ENCODE peak calls at places on chromosomes 3 and 15, in seven cellular contexts. F, R, E, O, M, C and B are unnamed samples.

GRCh38 chr3:36244728-36245127 is 135.6 kb upstream of the STAC start:
- DNase-seq in O (no peak), M (no peak), R (no peak), F (no peak), E (peak), C (no peak), B (no peak)

GRCh38 chr15:90838066-90838465 is 30.3 kb upstream of the FURIN start:
- DNase-seq in F (no peak), O (no peak), R (no peak), C (no peak), E (no peak), M (peak), B (no peak)

GRCh38 chr15:101449471-101450425 is 39.8 kb downstream of the PCSK6 start:
- DNase-seq in E (no peak), C (no peak), F (no peak), R (no peak), O (no peak), M (no peak), B (peak)

GRCh38 chr3:3260870-3261269 is 81.4 kb upstream of the CRBN start:
- DNase-seq in O (no peak), C (no peak), M (no peak), E (no peak), F (no peak), R (no peak), B (no peak)

GRCh38 chr3:193978446-193978845 is 157.5 kb upstream of the HES1 start:
- DNase-seq in O (no peak), F (no peak), R (no peak), M (no peak), E (peak), C (no peak), B (no peak)

GRCh38 chr3:169534439-169534838 is 129.1 kb downstream of the MECOM start:
- DNase-seq in C (no peak), M (no peak), R (no peak), E (no peak), O (no peak), F (no peak), B (no peak)

GRCh38 chr3:69879051-69879450 is 120.5 kb upstream of the SAMMSON start:
- DNase-seq in F (no peak), C (no peak), O (no peak), E (no peak), R (no peak), M (no peak), B (no peak)

GRCh38 chr15:96183927-96184266 is 146.6 kb upstream of the NR2F2 start:
- DNase-seq in R (no peak), O (no peak), C (no peak), M (no peak), E (no peak), F (no peak), B (no peak)

GRCh38 chr3:107117922-107118576 is 259.2 kb upstream of the CCDC54 start:
- DNase-seq in E (peak), F (peak), M (no peak), C (peak), O (peak), R (peak), B (no peak)

GRCh38 chr3:52446631-52447511 is 2.0 kb upstream of the SEMA3G start:
- DNase-seq in F (peak), O (no peak), M (peak), E (no peak), R (peak), C (peak), B (no peak)

GRCh38 chr15:75203017-75203907 is 1.6 kb downstream of the C15orf39 start:
- DNase-seq in M (no peak), E (peak), O (no peak), R (no peak), F (no peak), C (peak), B (no peak)

GRCh38 chr3:113495035-113495434 is 19.9 kb downstream of the SPICE1 start:
- DNase-seq in M (peak), C (peak), F (no peak), E (peak), R (peak), O (no peak), B (no peak)

GRCh38 chr15:95300958-95301357 is 1029.5 kb upstream of the NR2F2 start:
- DNase-seq in C (peak), O (no peak), M (no peak), F (no peak), R (no peak), E (no peak), B (no peak)

GRCh38 chr3:12908136-12908730 is 66.9 kb upstream of the RPL32 start:
- DNase-seq in F (no peak), E (no peak), M (no peak), O (no peak), R (no peak), C (no peak), B (no peak)

GRCh38 chr3:15496341-15496664 is 25.2 kb downstream of the COLQ start:
- DNase-seq in F (no peak), M (no peak), E (no peak), O (no peak), C (no peak), R (no peak), B (no peak)

GRCh38 chr3:34619990-34620389 is 821.6 kb downstream of the PDCD6IP start:
- DNase-seq in R (no peak), E (no peak), F (no peak), O (no peak), C (no peak), M (no peak), B (no peak)

GRCh38 chr15:38362355-38362754 is 91.6 kb upstream of the FAM98B start:
- DNase-seq in M (no peak), C (no peak), O (no peak), R (no peak), E (no peak), F (no peak), B (no peak)

GRCh38 chr15:80991446-80991845 is 1.8 kb upstream of the MESD start:
- DNase-seq in E (peak), R (peak), M (no peak), F (peak), C (peak), O (peak), B (peak)
- TF ChIP-seq CTCF in E (peak), R (peak), M (no peak), F (peak), C (peak), O (no peak), B (no peak)

GRCh38 chr3:71010731-71011455 is 572.6 kb downstream of the FOXP1 start:
- DNase-seq in O (no peak), C (peak), F (no peak), R (no peak), M (peak), E (peak), B (no peak)
- H3K27ac ChIP-seq in O (peak), C (no peak), F (no peak), R (peak), M (peak), E (peak), B (no peak)

DNA sequence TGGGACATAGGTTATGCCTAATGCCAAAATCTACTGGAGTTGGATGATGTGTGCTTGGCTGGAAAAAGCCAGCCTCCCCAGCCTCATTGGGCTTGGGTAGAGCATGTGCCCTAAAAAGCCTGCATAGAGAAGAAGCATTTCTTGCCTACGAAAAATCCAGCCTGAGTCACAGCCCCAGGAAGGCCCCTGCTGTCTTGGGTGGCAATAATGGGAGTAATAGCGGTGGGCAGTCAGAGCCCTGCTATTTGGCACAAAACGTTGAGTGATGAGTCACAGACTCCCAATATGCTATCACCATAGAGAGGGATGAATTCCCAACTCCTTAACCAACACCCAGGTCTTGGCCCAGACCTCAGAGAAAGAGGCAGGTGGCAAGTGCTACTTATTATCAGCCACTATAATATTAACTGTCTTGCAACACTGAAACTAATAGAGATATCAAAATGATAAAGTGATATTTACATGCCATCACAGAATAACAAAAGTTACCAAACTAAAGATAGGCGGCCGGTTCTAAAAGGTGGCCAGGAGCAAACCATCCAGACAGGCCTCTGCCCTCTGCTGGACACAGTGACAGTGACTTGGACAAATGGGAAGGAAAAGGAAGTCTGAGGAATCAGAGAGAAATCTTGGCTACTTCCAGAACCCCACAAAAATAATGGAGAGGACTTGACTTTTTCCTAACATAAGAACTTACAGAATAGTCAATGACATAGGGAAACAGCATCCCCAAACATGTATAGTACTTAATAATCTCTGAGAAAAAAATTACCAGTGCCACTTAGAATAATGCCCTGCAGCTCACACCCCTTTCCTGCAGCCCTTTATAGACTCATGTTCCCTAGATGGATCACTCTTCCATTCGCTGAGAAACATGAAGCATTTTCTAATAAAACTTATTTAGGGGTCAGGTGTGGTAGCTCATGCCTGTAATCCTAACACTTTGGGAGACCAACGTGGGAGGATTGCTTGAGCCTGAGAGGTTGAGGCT is 51.9 kb upstream of the MUC13 start:
- DNase-seq in E (peak), R (no peak), C (peak), M (no peak), F (no peak), O (peak), B (no peak)
- TF ChIP-seq CTCF in E (peak), R (peak), C (peak), M (no peak), F (peak), O (peak), B (no peak)

DNA sequence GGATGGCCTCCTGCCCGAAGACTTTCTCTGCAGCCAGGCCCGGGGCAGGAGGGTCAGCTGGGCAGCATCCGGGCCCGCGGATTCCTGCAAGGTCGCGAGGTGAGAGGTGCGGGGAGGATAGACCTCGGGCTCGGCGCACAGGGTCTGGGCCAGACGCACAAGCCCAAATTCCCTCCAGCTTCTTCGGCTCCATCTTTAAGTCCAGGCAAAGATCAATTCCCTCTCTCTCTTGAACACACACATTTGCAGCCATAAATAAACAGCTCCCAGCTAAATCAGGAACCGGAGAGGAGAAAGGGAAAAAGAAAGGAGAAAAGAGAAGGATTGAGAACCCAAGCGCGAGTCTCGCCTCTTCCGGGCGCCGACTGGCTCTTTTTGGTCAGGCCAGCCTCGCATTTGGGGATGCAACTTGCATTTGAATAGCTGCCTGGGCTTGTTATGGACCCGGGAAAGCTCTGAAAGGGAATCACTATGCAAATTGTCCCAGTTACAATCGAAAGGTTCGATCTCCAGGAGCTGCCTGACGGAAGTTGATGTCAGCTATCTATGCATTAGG is 14.5 kb upstream of the ONECUT1 start:
- DNase-seq in O (no peak), F (no peak), R (no peak), C (no peak), E (no peak), M (no peak), B (no peak)
- H3K27ac ChIP-seq in O (no peak), F (no peak), R (no peak), C (no peak), E (no peak), M (no peak), B (no peak)

GRCh38 chr15:31347067-31347975 is 20.7 kb downstream of the KLF13 start:
- DNase-seq in R (no peak), E (no peak), C (no peak), M (peak), O (no peak), F (no peak), B (no peak)
- TF ChIP-seq CTCF in R (no peak), E (no peak), C (no peak), M (no peak), O (no peak), F (no peak), B (no peak)